ENCODE peak calls at places on chromosomes 4 and X, in six cellular contexts. One of them, this sample, is unnamed.

GRCh38 chrX:104113237-104113965 is 1.1 kb downstream of the ZCCHC18 start:
- DNase-seq in heart left ventricle: peak; percentile 32
- DNase-seq in NCI-H1105 treated with DMSO at 0.1 percent for 48 hours: peak; percentile 59
- DNase-seq in activated T-cell treated with anti-CD3 and anti-CD28 coated beads for 1 hour: peak; percentile 33
- DNase-seq in left ventricle myocardium inferior: no peak
- DNase-seq in bronchial epithelial cell: peak; percentile 38
- DNase-seq in this sample: peak; percentile 38

GRCh38 chr4:121140712-121141111 is 23.4 kb downstream of the TNIP3 start:
- DNase-seq in heart left ventricle: no peak
- DNase-seq in NCI-H1105 treated with DMSO at 0.1 percent for 48 hours: no peak
- DNase-seq in left ventricle myocardium inferior: no peak
- DNase-seq in activated T-cell treated with anti-CD3 and anti-CD28 coated beads for 1 hour: no peak
- DNase-seq in bronchial epithelial cell: no peak
- DNase-seq in this sample: no peak

GRCh38 chr4:1398686-1399507 is 7.3 kb downstream of the NKX1-1 start:
- DNase-seq in bronchial epithelial cell: no peak
- DNase-seq in activated T-cell treated with anti-CD3 and anti-CD28 coated beads for 1 hour: no peak
- DNase-seq in left ventricle myocardium inferior: no peak
- DNase-seq in heart left ventricle: no peak
- DNase-seq in NCI-H1105 treated with DMSO at 0.1 percent for 48 hours: no peak
- DNase-seq in this sample: no peak

GRCh38 chr4:153521995-153522799 is 56.0 kb downstream of the TMEM131L start:
- DNase-seq in left ventricle myocardium inferior: no peak
- DNase-seq in activated T-cell treated with anti-CD3 and anti-CD28 coated beads for 1 hour: peak; percentile 23
- DNase-seq in bronchial epithelial cell: no peak
- DNase-seq in NCI-H1105 treated with DMSO at 0.1 percent for 48 hours: no peak
- DNase-seq in heart left ventricle: no peak
- DNase-seq in this sample: peak; percentile 44

GRCh38 chr4:6703786-6704185 is 5.9 kb downstream of the MRFAP1L1 start:
- DNase-seq in bronchial epithelial cell: no peak
- DNase-seq in activated T-cell treated with anti-CD3 and anti-CD28 coated beads for 1 hour: no peak
- DNase-seq in NCI-H1105 treated with DMSO at 0.1 percent for 48 hours: no peak
- DNase-seq in left ventricle myocardium inferior: no peak
- DNase-seq in heart left ventricle: no peak
- DNase-seq in this sample: no peak

GRCh38 chr4:8079031-8079885 is 79.4 kb downstream of the ABLIM2 start:
- DNase-seq in NCI-H1105 treated with DMSO at 0.1 percent for 48 hours: no peak
- DNase-seq in heart left ventricle: no peak
- DNase-seq in bronchial epithelial cell: no peak
- DNase-seq in left ventricle myocardium inferior: no peak
- DNase-seq in activated T-cell treated with anti-CD3 and anti-CD28 coated beads for 1 hour: no peak
- DNase-seq in this sample: no peak

GRCh38 chrX:106948641-106949040 is 28.4 kb downstream of the CLDN2 start:
- DNase-seq in activated T-cell treated with anti-CD3 and anti-CD28 coated beads for 1 hour: no peak
- DNase-seq in heart left ventricle: no peak
- DNase-seq in NCI-H1105 treated with DMSO at 0.1 percent for 48 hours: no peak
- DNase-seq in left ventricle myocardium inferior: no peak
- DNase-seq in bronchial epithelial cell: peak; percentile 74
- DNase-seq in this sample: no peak

GRCh38 chr4:84931961-84932360 is 34.5 kb downstream of the WDFY3 start:
- DNase-seq in activated T-cell treated with anti-CD3 and anti-CD28 coated beads for 1 hour: no peak
- DNase-seq in left ventricle myocardium inferior: no peak
- DNase-seq in NCI-H1105 treated with DMSO at 0.1 percent for 48 hours: no peak
- DNase-seq in heart left ventricle: no peak
- DNase-seq in bronchial epithelial cell: peak; percentile 29
- DNase-seq in this sample: no peak

GRCh38 chrX:14997271-14997670 is 124.0 kb downstream of the MOSPD2 start:
- DNase-seq in heart left ventricle: no peak
- DNase-seq in bronchial epithelial cell: no peak
- DNase-seq in NCI-H1105 treated with DMSO at 0.1 percent for 48 hours: no peak
- DNase-seq in left ventricle myocardium inferior: no peak
- DNase-seq in activated T-cell treated with anti-CD3 and anti-CD28 coated beads for 1 hour: no peak
- DNase-seq in this sample: no peak

GRCh38 chr4:157961591-157961990 is 211.2 kb downstream of the GASK1B start:
- DNase-seq in left ventricle myocardium inferior: no peak
- DNase-seq in bronchial epithelial cell: peak; percentile 11
- DNase-seq in heart left ventricle: no peak
- DNase-seq in NCI-H1105 treated with DMSO at 0.1 percent for 48 hours: no peak
- DNase-seq in activated T-cell treated with anti-CD3 and anti-CD28 coated beads for 1 hour: no peak
- DNase-seq in this sample: no peak

GRCh38 chrX:107676559-107677378 is 48.5 kb downstream of the PRPS1 start:
- DNase-seq in activated T-cell treated with anti-CD3 and anti-CD28 coated beads for 1 hour: peak; percentile 17
- DNase-seq in heart left ventricle: peak; percentile 82
- DNase-seq in NCI-H1105 treated with DMSO at 0.1 percent for 48 hours: no peak
- DNase-seq in left ventricle myocardium inferior: peak; percentile 84
- DNase-seq in bronchial epithelial cell: peak; percentile 82
- DNase-seq in this sample: peak; percentile 24

GRCh38 chr4:128831526-128832252 is 22.2 kb downstream of the JADE1 start:
- DNase-seq in heart left ventricle: no peak
- DNase-seq in NCI-H1105 treated with DMSO at 0.1 percent for 48 hours: peak; percentile 60
- DNase-seq in activated T-cell treated with anti-CD3 and anti-CD28 coated beads for 1 hour: no peak
- DNase-seq in left ventricle myocardium inferior: no peak
- DNase-seq in bronchial epithelial cell: no peak
- DNase-seq in this sample: no peak

GRCh38 chr4:6591305-6591704 is 16.3 kb downstream of the MAN2B2 start:
- DNase-seq in heart left ventricle: no peak
- DNase-seq in left ventricle myocardium inferior: no peak
- DNase-seq in bronchial epithelial cell: no peak
- DNase-seq in NCI-H1105 treated with DMSO at 0.1 percent for 48 hours: no peak
- DNase-seq in activated T-cell treated with anti-CD3 and anti-CD28 coated beads for 1 hour: no peak
- DNase-seq in this sample: no peak

GRCh38 chr4:74473155-74473811 is 28.3 kb downstream of the AREG start:
- DNase-seq in NCI-H1105 treated with DMSO at 0.1 percent for 48 hours: no peak
- DNase-seq in bronchial epithelial cell: peak; percentile 92
- DNase-seq in activated T-cell treated with anti-CD3 and anti-CD28 coated beads for 1 hour: no peak
- DNase-seq in heart left ventricle: no peak
- DNase-seq in left ventricle myocardium inferior: no peak
- DNase-seq in this sample: no peak

GRCh38 chr4:7328913-7329638 is 105.7 kb downstream of the PSAPL1 start:
- DNase-seq in heart left ventricle: peak; percentile 61
- DNase-seq in left ventricle myocardium inferior: peak; percentile 58
- DNase-seq in activated T-cell treated with anti-CD3 and anti-CD28 coated beads for 1 hour: no peak
- DNase-seq in bronchial epithelial cell: peak; percentile 12
- DNase-seq in NCI-H1105 treated with DMSO at 0.1 percent for 48 hours: no peak
- DNase-seq in this sample: no peak

GRCh38 chr4:63618883-63619573 is 790.2 kb downstream of the TECRL start:
- DNase-seq in activated T-cell treated with anti-CD3 and anti-CD28 coated beads for 1 hour: no peak
- DNase-seq in left ventricle myocardium inferior: no peak
- DNase-seq in heart left ventricle: no peak
- DNase-seq in bronchial epithelial cell: peak; percentile 2
- DNase-seq in NCI-H1105 treated with DMSO at 0.1 percent for 48 hours: no peak
- DNase-seq in this sample: no peak

GRCh38 chrX:1401611-1402430 is 9.9 kb upstream of the SLC25A6 start:
- DNase-seq in NCI-H1105 treated with DMSO at 0.1 percent for 48 hours: no peak
- DNase-seq in activated T-cell treated with anti-CD3 and anti-CD28 coated beads for 1 hour: no peak
- DNase-seq in heart left ventricle: no peak
- DNase-seq in left ventricle myocardium inferior: peak; percentile 12
- DNase-seq in bronchial epithelial cell: no peak
- DNase-seq in this sample: no peak

GRCh38 chr4:168877407-168877778 is 132.7 kb downstream of the CBR4 start:
- DNase-seq in NCI-H1105 treated with DMSO at 0.1 percent for 48 hours: no peak
- DNase-seq in bronchial epithelial cell: no peak
- DNase-seq in activated T-cell treated with anti-CD3 and anti-CD28 coated beads for 1 hour: no peak
- DNase-seq in heart left ventricle: no peak
- DNase-seq in left ventricle myocardium inferior: no peak
- DNase-seq in this sample: no peak

GRCh38 chr4:127521463-127521862 is 111.3 kb upstream of the INTU start:
- DNase-seq in NCI-H1105 treated with DMSO at 0.1 percent for 48 hours: no peak
- DNase-seq in activated T-cell treated with anti-CD3 and anti-CD28 coated beads for 1 hour: no peak
- DNase-seq in left ventricle myocardium inferior: peak; percentile 27
- DNase-seq in heart left ventricle: no peak
- DNase-seq in bronchial epithelial cell: no peak
- DNase-seq in this sample: no peak

GRCh38 chrX:39950035-39950688 is 147.6 kb downstream of the BCOR start:
- DNase-seq in activated T-cell treated with anti-CD3 and anti-CD28 coated beads for 1 hour: no peak
- DNase-seq in bronchial epithelial cell: no peak
- DNase-seq in NCI-H1105 treated with DMSO at 0.1 percent for 48 hours: no peak
- DNase-seq in left ventricle myocardium inferior: no peak
- DNase-seq in heart left ventricle: no peak
- DNase-seq in this sample: no peak

GRCh38 chr4:187602339-187603092 is 393.1 kb upstream of the ZFP42 start:
- DNase-seq in left ventricle myocardium inferior: no peak
- DNase-seq in activated T-cell treated with anti-CD3 and anti-CD28 coated beads for 1 hour: no peak
- DNase-seq in bronchial epithelial cell: peak; percentile 86
- DNase-seq in NCI-H1105 treated with DMSO at 0.1 percent for 48 hours: no peak
- DNase-seq in heart left ventricle: no peak
- DNase-seq in this sample: no peak

GRCh38 chrX:45191383-45191782 is 9.3 kb downstream of the DIPK2B start:
- DNase-seq in NCI-H1105 treated with DMSO at 0.1 percent for 48 hours: no peak
- DNase-seq in activated T-cell treated with anti-CD3 and anti-CD28 coated beads for 1 hour: no peak
- DNase-seq in heart left ventricle: no peak
- DNase-seq in bronchial epithelial cell: no peak
- DNase-seq in left ventricle myocardium inferior: no peak
- DNase-seq in this sample: no peak

GRCh38 chrX:42384956-42385355 is 393.0 kb downstream of the PPP1R2C start:
- DNase-seq in heart left ventricle: no peak
- DNase-seq in activated T-cell treated with anti-CD3 and anti-CD28 coated beads for 1 hour: no peak
- DNase-seq in NCI-H1105 treated with DMSO at 0.1 percent for 48 hours: no peak
- DNase-seq in left ventricle myocardium inferior: no peak
- DNase-seq in bronchial epithelial cell: peak; percentile 51
- DNase-seq in this sample: no peak

GRCh38 chr4:2486981-2487380 is 18.1 kb downstream of the RNF4 start:
- DNase-seq in left ventricle myocardium inferior: no peak
- DNase-seq in heart left ventricle: no peak
- DNase-seq in bronchial epithelial cell: no peak
- DNase-seq in activated T-cell treated with anti-CD3 and anti-CD28 coated beads for 1 hour: no peak
- DNase-seq in NCI-H1105 treated with DMSO at 0.1 percent for 48 hours: no peak
- DNase-seq in this sample: no peak